ENCODE peak calls at places on chromosome 11, in nine cellular contexts. P is stimulated activated CD8-positive, alpha-beta memory T cell treated with anti-CD3 and anti-CD28 coated beads, Interleukin-12 subunit alpha, Interleukin-12 subunit beta, amount 100 ng/mL, for 1 hour; N is H4; H is suprapubic skin; T is nephron progenitor cell; S is activated naive CD4-positive, alpha-beta T cell treated with anti-CD3 and anti-CD28 coated beads, Interleukin-2, amount 10 ng/mL, durations not matched to agents 7 days and 5 days; U is endothelial cell of umbilical vein; Z is HT1080; V is SJSA1. E is an unnamed sample.
A peak's percentile ranks its signal among the peaks of the same experiment; 100 is the strongest.

GRCh38 chr11:398826-399225 is 4.8 kb downstream of the PKP3 start:
- DNase-seq in Z (no peak), P (no peak), S (no peak), V (no peak), U (no peak), T (no peak), N (no peak), H (no peak), E (no peak)

GRCh38 chr11:60777106-60777505 is 8.0 kb upstream of the MS4A10 start:
- DNase-seq in S (no peak), V (no peak), H (no peak), N (no peak), T (no peak), Z (no peak), P (no peak), U (no peak), E (no peak)

GRCh38 chr11:44811841-44812448 is 85.2 kb downstream of the TSPAN18 start:
- DNase-seq in N (no peak), P (no peak), V (no peak), U (no peak), T (no peak), H (no peak), S (no peak), Z (no peak), E (no peak)

GRCh38 chr11:77093056-77093891 is 9.4 kb upstream of the OMP start:
- DNase-seq in S (no peak), Z (no peak), N (no peak), H (no peak), U (no peak), V (no peak), T (no peak), P (no peak), E (no peak)

GRCh38 chr11:114132944-114133394 is 73.5 kb downstream of the ZBTB16 start:
- DNase-seq in N (no peak), H (no peak), S (no peak), P (no peak), Z (no peak), U (no peak), V (no peak), T (no peak), E (no peak)

GRCh38 chr11:57667065-57667714 is 724 bp upstream of the ZDHHC5 start:
- DNase-seq in V (peak; percentile 99), H (peak; percentile 99), Z (peak; percentile 97), S (peak; percentile 95), U (peak; percentile 97), P (peak; percentile 87), T (peak; percentile 86), N (peak; percentile 97), E (peak; percentile 93)

GRCh38 chr11:33564856-33565453 is 135.7 kb downstream of the C11orf91 start:
- DNase-seq in N (no peak), Z (no peak), S (no peak), P (no peak), H (no peak), U (no peak), V (no peak), T (no peak), E (no peak)

GRCh38 chr11:40401132-40401853 is 1058.2 kb downstream of the LRRC4C start:
- DNase-seq in H (no peak), T (no peak), S (no peak), U (no peak), P (no peak), N (peak; percentile 18), Z (no peak), V (no peak), E (no peak)

GRCh38 chr11:128551641-128552335 is 35.6 kb downstream of the ETS1 start:
- DNase-seq in V (no peak), T (no peak), Z (no peak), H (no peak), N (no peak), P (no peak), S (no peak), U (no peak), E (no peak)

E was measured in amniotic stem cell.